ENCODE peak calls at places on chromosome 1, in nine cellular contexts. S is effector memory CD4-positive, alpha-beta T cell; R is AG04450; G is fibroblast of lung; P is mammary epithelial cell; N is colonic mucosa; H is BJ; Y is endothelial cell of umbilical vein; C is GM23338. W is an unnamed sample. For H3K27me3, the result is how much of the 10 kb centered on the place peaks cover.

GRCh38 chr1:218930879-218931278 is 242.8 kb upstream of the LYPLAL1 start:
- DNase-seq in S (no peak), R (peak), G (peak), P (peak), N (no peak), H (peak), Y (peak), C (no peak), W (no peak)

GRCh38 chr1:210332719-210333398 is 4.2 kb downstream of the HHAT start:
- DNase-seq in S (peak), R (no peak), G (peak), P (peak), N (no peak), H (no peak), Y (no peak), C (no peak), W (peak)

GRCh38 chr1:228279722-228280105 is 71.9 kb downstream of the OBSCN start:
- DNase-seq in S (no peak), R (no peak), G (no peak), P (no peak), N (no peak), H (no peak), Y (no peak), C (no peak), W (no peak)

GRCh38 chr1:202709276-202710041 is 795 bp downstream of the SYT2 start:
- DNase-seq in S (no peak), R (no peak), G (no peak), P (no peak), N (no peak), H (no peak), Y (no peak), C (peak), W (no peak)

GRCh38 chr1:82565546-82565945 is 764.8 kb downstream of the ADGRL2 start:
- DNase-seq in S (no peak), R (no peak), G (peak), P (peak), N (no peak), H (no peak), Y (peak), C (no peak), W (no peak)

GRCh38 chr1:26626994-26627393 is 68.8 kb upstream of the ARID1A start:
- DNase-seq in S (no peak), R (peak), G (peak), P (no peak), N (no peak), H (no peak), Y (no peak), C (no peak), W (no peak)

GRCh38 chr1:156543066-156543465 is 29.3 kb downstream of the IQGAP3 start:
- DNase-seq in S (no peak), R (no peak), G (no peak), P (no peak), N (no peak), H (no peak), Y (peak), C (no peak), W (no peak)

GRCh38 chr1:195153107-195153506 is 1455.1 kb downstream of the KCNT2 start:
- DNase-seq in S (no peak), R (no peak), G (no peak), P (no peak), N (no peak), H (no peak), Y (no peak), C (no peak), W (no peak)

GRCh38 chr1:230669543-230669942 is 27.3 kb downstream of the COG2 start:
- DNase-seq in S (no peak), R (no peak), G (no peak), P (no peak), N (no peak), H (no peak), Y (no peak), C (no peak), W (no peak)

GRCh38 chr1:101207891-101208290 is 28.9 kb upstream of the S1PR1 start:
- DNase-seq in S (no peak), R (no peak), G (peak), P (no peak), N (no peak), H (no peak), Y (no peak), C (no peak), W (no peak)

GRCh38 chr1:40421694-40422384 is 28.4 kb upstream of the ZFP69B start:
- DNase-seq in S (no peak), R (no peak), G (peak), P (peak), N (no peak), H (no peak), Y (no peak), C (no peak), W (no peak)

GRCh38 chr1:89525169-89525855 is 683 bp downstream of the LRRC8B start:
- DNase-seq in S (peak), R (no peak), G (peak), P (peak), N (peak), H (no peak), Y (peak), C (peak), W (no peak)

GRCh38 chr1:218772575-218772974 is 401.1 kb upstream of the LYPLAL1 start:
- DNase-seq in S (no peak), R (peak), G (peak), P (peak), N (no peak), H (peak), Y (no peak), C (no peak), W (no peak)

GRCh38 chr1:151815716-151816327 is 10.6 kb upstream of the LINGO4 start:
- DNase-seq in S (peak), R (no peak), G (no peak), P (no peak), N (no peak), H (no peak), Y (no peak), C (no peak), W (no peak)

GRCh38 chr1:27564264-27564579 is 39.7 kb downstream of the AHDC1 start:
- DNase-seq in S (no peak), R (no peak), G (no peak), P (no peak), N (no peak), H (no peak), Y (no peak), C (no peak), W (no peak)

GRCh38 chr1:55848906-55849305 is 633.7 kb upstream of the USP24 start:
- DNase-seq in S (no peak), R (no peak), G (peak), P (peak), N (no peak), H (no peak), Y (no peak), C (peak), W (no peak)

GRCh38 chr1:183310753-183311465 is 107.3 kb downstream of the NMNAT2 start:
- DNase-seq in S (no peak), R (no peak), G (peak), P (peak), N (no peak), H (no peak), Y (peak), C (no peak), W (no peak)

GRCh38 chr1:44805311-44806024 is 1.7 kb downstream of the DYNLT4 start:
- DNase-seq in S (peak), R (no peak), G (no peak), P (no peak), N (no peak), H (no peak), Y (no peak), C (no peak), W (no peak)

GRCh38 chr1:236754525-236755210 is 40.4 kb upstream of the MTR start:
- DNase-seq in S (no peak), R (no peak), G (no peak), P (no peak), N (no peak), H (no peak), Y (no peak), C (no peak), W (no peak)

GRCh38 chr1:207345644-207346561 is 24.4 kb downstream of the CD55 start:
- DNase-seq in S (no peak), R (no peak), G (no peak), P (no peak), N (no peak), H (no peak), Y (no peak), C (no peak), W (no peak)

GRCh38 chr1:42933060-42933586 is 25.5 kb downstream of the SLC2A1 start:
- DNase-seq in S (no peak), R (no peak), G (no peak), P (no peak), N (peak), H (no peak), Y (no peak), C (no peak), W (no peak)

GRCh38 chr1:182615468-182616129 is 11.4 kb upstream of the RGS16 start:
- DNase-seq in S (peak), R (no peak), G (peak), P (no peak), N (peak), H (no peak), Y (peak), C (peak), W (peak)

GRCh38 chr1:224800486-224801119 is 128.9 kb upstream of the DNAH14 start:
- DNase-seq in S (no peak), R (no peak), G (no peak), P (no peak), N (no peak), H (no peak), Y (no peak), C (peak), W (no peak)

GRCh38 chr1:230818411-230818810 is 49.9 kb downstream of the C1orf198 start:
- DNase-seq in S (no peak), R (no peak), G (no peak), P (no peak), N (no peak), H (no peak), Y (no peak), C (no peak), W (no peak)

GRCh38 chr1:234372011-234372757 is 1.1 kb upstream of the COA6 start:
- DNase-seq in S (no peak), R (no peak), G (no peak), P (no peak), N (no peak), H (no peak), Y (peak), C (no peak), W (no peak)

GRCh38 chr1:60857851-60858250 is 224.5 kb upstream of the NFIA start:
- DNase-seq in S (no peak), R (no peak), G (no peak), P (no peak), N (no peak), H (no peak), Y (no peak), C (no peak), W (no peak)

GRCh38 chr1:176691251-176692228 is 228.6 kb downstream of the PAPPA2 start:
- DNase-seq in S (no peak), R (peak), G (peak), P (peak), N (peak), H (peak), Y (peak), C (peak), W (peak)

GRCh38 chr1:53060580-53060979 is 1.4 kb upstream of the PODN start:
- DNase-seq in S (no peak), R (peak), G (peak), P (no peak), N (no peak), H (peak), Y (no peak), C (no peak), W (no peak)
- H3K27me3 ChIP-seq in S (under half), R (under half), G (under half), P (under half), N (under half), H (under half), Y (under half), C (half or more), W (under half)

DNA sequence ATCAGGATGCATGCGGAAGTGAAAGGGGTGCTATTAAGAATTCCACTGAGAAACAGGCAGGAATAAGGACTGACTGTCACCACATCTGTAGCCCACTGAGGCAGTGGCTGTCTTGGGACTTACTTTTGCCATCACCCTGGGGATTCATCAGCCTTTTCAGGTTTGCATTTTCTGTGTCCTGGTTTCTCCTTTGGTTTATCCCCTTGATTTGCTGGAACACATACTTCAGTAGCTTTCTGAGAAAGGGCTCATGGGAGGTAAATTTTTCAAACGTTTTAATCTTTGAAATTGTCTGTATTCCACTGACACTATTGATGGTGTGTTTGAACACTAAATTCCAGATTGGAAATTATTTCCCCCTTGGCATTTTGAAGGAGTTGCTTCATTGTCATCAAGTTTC is 80.2 kb upstream of the ACTRT2 start:
- DNase-seq in S (no peak), R (no peak), G (no peak), P (no peak), N (no peak), H (no peak), Y (no peak), C (no peak), W (no peak)
- H3K27me3 ChIP-seq in S (under half), R (under half), G (under half), P (under half), N (under half), H (under half), Y (under half), C (under half), W (under half)

GRCh38 chr1:5478156-5478695 is 514.0 kb downstream of the NPHP4 start:
- DNase-seq in S (no peak), R (no peak), G (no peak), P (no peak), N (no peak), H (no peak), Y (no peak), C (no peak), W (no peak)

GRCh38 chr1:5479876-5480275 is 512.3 kb downstream of the NPHP4 start:
- DNase-seq in S (no peak), R (no peak), G (no peak), P (no peak), N (no peak), H (no peak), Y (no peak), C (no peak), W (no peak)

GRCh38 chr1:5477716-5478115 is 514.5 kb downstream of the NPHP4 start:
- DNase-seq in S (no peak), R (no peak), G (no peak), P (no peak), N (no peak), H (no peak), Y (no peak), C (no peak), W (no peak)

GRCh38 chr1:5480306-5480705 is 511.9 kb downstream of the NPHP4 start:
- DNase-seq in S (no peak), R (no peak), G (no peak), P (no peak), N (no peak), H (no peak), Y (no peak), C (no peak), W (no peak)

DNA sequence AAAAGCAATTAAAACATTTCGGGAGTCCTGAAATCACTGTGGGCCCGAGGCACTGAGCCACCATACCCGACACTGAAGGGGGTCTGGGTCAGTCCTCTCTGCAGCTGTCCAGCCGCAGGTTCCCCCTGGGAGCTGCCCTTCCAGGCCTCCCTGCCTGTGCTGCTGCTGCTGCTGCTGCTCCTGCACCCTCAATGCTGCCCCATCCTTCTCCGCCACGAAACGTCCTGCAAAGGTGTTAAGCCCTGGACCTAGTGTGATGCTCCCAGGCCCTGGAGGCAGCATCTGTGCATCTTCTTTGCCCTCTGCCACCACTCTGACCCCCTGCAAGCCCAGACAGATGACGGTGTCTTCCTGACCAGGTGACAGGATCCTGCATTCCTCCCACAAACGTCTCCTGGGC is 513.3 kb downstream of the NPHP4 start:
- DNase-seq in S (no peak), R (no peak), G (no peak), P (no peak), N (no peak), H (no peak), Y (no peak), C (no peak), W (no peak)
- H3K27me3 ChIP-seq in S (under half), R (under half), G (under half), P (under half), N (under half), H (under half), Y (under half), C (under half), W (under half)

DNA sequence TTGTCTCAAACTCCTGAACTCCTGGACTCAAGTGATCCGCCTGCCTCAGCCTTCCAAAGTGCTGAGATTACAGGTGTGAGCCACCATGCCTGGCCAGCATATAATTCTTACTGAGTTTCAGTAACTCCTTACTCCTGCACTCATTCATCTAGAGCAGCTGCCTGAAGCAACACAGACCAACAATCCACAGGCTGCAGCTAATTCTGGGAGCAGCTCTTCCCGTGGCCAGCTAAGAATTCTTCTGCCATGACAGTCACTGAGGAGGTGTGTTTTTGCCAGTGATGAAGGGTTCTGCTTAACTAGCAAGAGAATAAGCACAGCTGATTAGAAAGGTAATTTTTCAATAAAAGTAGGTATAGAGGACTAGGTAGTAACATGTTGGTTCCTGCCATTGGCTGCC is 5.4 kb downstream of the VTCN1 start:
- DNase-seq in S (no peak), R (no peak), G (peak), P (peak), N (no peak), H (no peak), Y (no peak), C (no peak), W (no peak)
- H3K27me3 ChIP-seq in S (under half), R (under half), G (under half), P (under half), N (under half), H (under half), Y (under half), C (under half), W (under half)